ENCODE peak calls at places on chromosomes 16 and 17, in six cellular contexts. One of them, this sample, is unnamed.

GRCh38 chr16:57801856-57802634 is at the start of gene KIFC3:
- DNase-seq in neural progenitor cell: peak; percentile 79
- DNase-seq in H1: peak; percentile 73
- DNase-seq in NCI-H1092: peak; percentile 69
- DNase-seq in A549: peak; percentile 80
- DNase-seq in progenitor cell of endocrine pancreas: peak; percentile 69
- DNase-seq in this sample: no peak

GRCh38 chr16:58264961-58265479 is 29.8 kb downstream of the PRSS54 start:
- DNase-seq in neural progenitor cell: no peak
- DNase-seq in H1: no peak
- DNase-seq in NCI-H1092: no peak
- DNase-seq in A549: peak; percentile 58
- DNase-seq in progenitor cell of endocrine pancreas: no peak
- DNase-seq in this sample: no peak

GRCh38 chr16:61098505-61098904 is 937.7 kb downstream of the CDH8 start:
- DNase-seq in neural progenitor cell: no peak
- DNase-seq in H1: no peak
- DNase-seq in NCI-H1092: no peak
- DNase-seq in A549: no peak
- DNase-seq in progenitor cell of endocrine pancreas: no peak
- DNase-seq in this sample: no peak

GRCh38 chr16:87469186-87469585 is 23.6 kb downstream of the ZCCHC14 start:
- DNase-seq in neural progenitor cell: no peak
- DNase-seq in H1: no peak
- DNase-seq in NCI-H1092: no peak
- DNase-seq in A549: no peak
- DNase-seq in progenitor cell of endocrine pancreas: no peak
- DNase-seq in this sample: no peak

GRCh38 chr16:78543066-78543465 is 443.6 kb downstream of the WWOX start:
- DNase-seq in neural progenitor cell: no peak
- DNase-seq in H1: no peak
- DNase-seq in NCI-H1092: no peak
- DNase-seq in A549: no peak
- DNase-seq in progenitor cell of endocrine pancreas: no peak
- DNase-seq in this sample: no peak

GRCh38 chr16:50627419-50627818 is 53.7 kb downstream of the SNX20 start:
- DNase-seq in neural progenitor cell: peak; percentile 58
- DNase-seq in H1: peak; percentile 58
- DNase-seq in NCI-H1092: peak; percentile 53
- DNase-seq in A549: no peak
- DNase-seq in progenitor cell of endocrine pancreas: no peak
- DNase-seq in this sample: no peak

GRCh38 chr16:14133907-14134306 is 62.8 kb downstream of the MRTFB start:
- DNase-seq in neural progenitor cell: no peak
- DNase-seq in H1: no peak
- DNase-seq in NCI-H1092: no peak
- DNase-seq in A549: no peak
- DNase-seq in progenitor cell of endocrine pancreas: no peak
- DNase-seq in this sample: no peak

GRCh38 chr16:660459-661183 is 7.3 kb upstream of the RHOT2 start:
- DNase-seq in neural progenitor cell: peak; percentile 97
- DNase-seq in H1: peak; percentile 86
- DNase-seq in NCI-H1092: peak; percentile 74
- DNase-seq in A549: peak; percentile 94
- DNase-seq in progenitor cell of endocrine pancreas: peak; percentile 51
- DNase-seq in this sample: peak; percentile 86

GRCh38 chr17:15946611-15947120 is 1.7 kb downstream of the ADORA2B start:
- DNase-seq in neural progenitor cell: no peak
- DNase-seq in H1: no peak
- DNase-seq in NCI-H1092: no peak
- DNase-seq in A549: no peak
- DNase-seq in progenitor cell of endocrine pancreas: no peak
- DNase-seq in this sample: no peak

GRCh38 chr17:64133546-64134215 is 3.7 kb upstream of the ERN1 start:
- DNase-seq in neural progenitor cell: peak; percentile 81
- DNase-seq in H1: no peak
- DNase-seq in NCI-H1092: peak; percentile 52
- DNase-seq in A549: peak; percentile 82
- DNase-seq in progenitor cell of endocrine pancreas: no peak
- DNase-seq in this sample: peak; percentile 49

GRCh38 chr16:2527784-2528100 is 3.5 kb downstream of the CEMP1 start:
- DNase-seq in neural progenitor cell: no peak
- DNase-seq in H1: no peak
- DNase-seq in NCI-H1092: no peak
- DNase-seq in A549: no peak
- DNase-seq in progenitor cell of endocrine pancreas: no peak
- DNase-seq in this sample: no peak

GRCh38 chr16:10598157-10598556 is 17.8 kb upstream of the EMP2 start:
- DNase-seq in neural progenitor cell: no peak
- DNase-seq in H1: no peak
- DNase-seq in NCI-H1092: no peak
- DNase-seq in A549: no peak
- DNase-seq in progenitor cell of endocrine pancreas: no peak
- DNase-seq in this sample: no peak

GRCh38 chr17:44233582-44233981 is 14.1 kb upstream of the UBTF start:
- DNase-seq in neural progenitor cell: no peak
- DNase-seq in H1: no peak
- DNase-seq in NCI-H1092: no peak
- DNase-seq in A549: no peak
- DNase-seq in progenitor cell of endocrine pancreas: no peak
- DNase-seq in this sample: no peak

GRCh38 chr17:80613732-80614071 is 69.1 kb downstream of the RPTOR start:
- DNase-seq in neural progenitor cell: no peak
- DNase-seq in H1: no peak
- DNase-seq in NCI-H1092: peak; percentile 85
- DNase-seq in A549: no peak
- DNase-seq in progenitor cell of endocrine pancreas: no peak
- DNase-seq in this sample: no peak

GRCh38 chr17:65292430-65292829 is 155.3 kb downstream of the RGS9 start:
- DNase-seq in neural progenitor cell: no peak
- DNase-seq in H1: no peak
- DNase-seq in NCI-H1092: no peak
- DNase-seq in A549: no peak
- DNase-seq in progenitor cell of endocrine pancreas: no peak
- DNase-seq in this sample: no peak

GRCh38 chr17:1793447-1793806 is 31.6 kb downstream of the SERPINF1 start:
- DNase-seq in neural progenitor cell: peak; percentile 7
- DNase-seq in H1: no peak
- DNase-seq in NCI-H1092: no peak
- DNase-seq in A549: no peak
- DNase-seq in progenitor cell of endocrine pancreas: no peak
- DNase-seq in this sample: no peak

GRCh38 chr16:58280846-58281301 is 14.0 kb downstream of the PRSS54 start:
- DNase-seq in neural progenitor cell: no peak
- DNase-seq in H1: no peak
- DNase-seq in NCI-H1092: no peak
- DNase-seq in A549: no peak
- DNase-seq in progenitor cell of endocrine pancreas: no peak
- DNase-seq in this sample: no peak

GRCh38 chr16:3992297-3993051 is 112.0 kb upstream of the CREBBP start:
- DNase-seq in neural progenitor cell: peak; percentile 75
- DNase-seq in H1: no peak
- DNase-seq in NCI-H1092: no peak
- DNase-seq in A549: no peak
- DNase-seq in progenitor cell of endocrine pancreas: no peak
- DNase-seq in this sample: no peak

GRCh38 chr16:27233731-27234130 is 30.4 kb downstream of the KDM8 start:
- DNase-seq in neural progenitor cell: no peak
- DNase-seq in H1: no peak
- DNase-seq in NCI-H1092: no peak
- DNase-seq in A549: no peak
- DNase-seq in progenitor cell of endocrine pancreas: no peak
- DNase-seq in this sample: no peak

This sample was measured in neuronal stem cell.